ENCODE peak calls at places on chromosomes 5 and 9, in four cellular contexts. Z is stomach; L is CD8-positive, alpha-beta T cell; V is aorta. G is an unnamed sample.

GRCh38 chr9:83430681-83431080 is 107.5 kb downstream of the FRMD3 start:
- DNase-seq in L (no peak), V (no peak), Z (no peak), G (no peak)

GRCh38 chr5:50595199-50595598 is 71.2 kb upstream of the PARP8 start:
- DNase-seq in Z (no peak), V (no peak), L (no peak), G (no peak)

GRCh38 chr5:111004291-111004690 is 67.2 kb upstream of the TSLP start:
- DNase-seq in V (no peak), L (no peak), Z (no peak), G (no peak)

GRCh38 chr5:150529147-150529546 is 21.2 kb downstream of the NDST1 start:
- DNase-seq in Z (no peak), L (no peak), V (no peak), G (no peak)

GRCh38 chr9:107638496-107638895 is 148.9 kb upstream of the KLF4 start:
- DNase-seq in V (no peak), L (no peak), Z (no peak), G (no peak)

GRCh38 chr5:8227114-8227513 is 358.2 kb downstream of the MTRR start:
- DNase-seq in L (no peak), V (no peak), Z (no peak), G (no peak)

GRCh38 chr9:113541019-113541900 is 77.7 kb downstream of the RGS3 start:
- DNase-seq in V (no peak), L (no peak), Z (peak; percentile 69), G (no peak)

GRCh38 chr5:154461531-154461930 is 15.7 kb downstream of the SAP30L start:
- DNase-seq in Z (no peak), V (no peak), L (no peak), G (no peak)

GRCh38 chr9:133733074-133733408 is 5.1 kb downstream of the SARDH start:
- DNase-seq in L (no peak), Z (peak; percentile 21), V (no peak), G (no peak)

GRCh38 chr9:6566409-6567139 is 79.0 kb downstream of the GLDC start:
- DNase-seq in V (peak; percentile 82), Z (no peak), L (no peak), G (peak; percentile 32)

GRCh38 chr9:6632516-6633328 is 12.8 kb downstream of the GLDC start:
- DNase-seq in L (no peak), V (no peak), Z (no peak), G (peak; percentile 85)

GRCh38 chr5:143890475-143890874 is 78.5 kb downstream of the HMHB1 start:
- DNase-seq in L (no peak), V (no peak), Z (no peak), G (no peak)
- H3K4me3 ChIP-seq in L (no peak overlapping the region), V (no peak overlapping the region), Z (no peak overlapping the region), G (no peak overlapping the region)

DNA sequence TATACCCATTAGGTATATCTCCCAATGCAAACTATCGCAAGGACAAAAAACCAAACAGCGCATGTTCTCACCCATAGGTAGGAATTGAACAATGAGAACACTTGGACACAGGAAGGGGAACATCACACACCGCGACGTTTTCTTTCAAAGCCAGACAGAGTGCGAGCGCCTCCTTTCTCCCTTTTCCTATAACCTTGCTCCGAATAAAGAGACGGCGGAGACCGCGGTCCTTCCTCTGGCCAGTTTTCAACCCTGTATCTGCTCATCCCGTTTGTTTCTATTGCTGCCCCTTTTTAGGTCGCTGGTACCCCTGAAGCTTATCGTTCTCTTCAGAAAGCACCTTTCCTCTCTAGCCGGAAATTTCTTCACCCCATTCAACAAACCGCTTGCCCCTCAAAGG is 1.3 kb downstream of the LVRN start:
- DNase-seq in L (no peak), Z (no peak), V (no peak), G (no peak)
- H3K4me3 ChIP-seq in L (no peak overlapping the region), Z (no peak overlapping the region), V (no peak overlapping the region), G (no peak overlapping the region)

DNA sequence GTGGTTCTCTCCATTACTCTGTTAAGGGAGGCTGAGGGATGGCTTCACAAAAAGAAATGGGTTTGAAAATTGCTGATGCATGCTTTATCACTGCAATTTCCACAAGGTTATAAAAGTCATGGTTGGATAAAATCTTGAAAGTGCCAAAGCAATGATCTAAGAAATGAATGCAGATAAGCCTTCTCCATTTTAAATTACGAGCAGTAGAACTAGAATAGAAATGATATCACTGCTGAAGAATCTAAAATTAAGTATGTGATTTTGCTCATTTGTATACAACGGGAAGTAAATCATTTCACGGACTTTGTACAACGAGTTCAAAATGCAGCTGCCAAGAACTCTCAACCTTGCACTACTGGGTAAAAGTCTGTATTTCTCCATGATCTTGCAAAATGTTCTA is 299.0 kb downstream of the PRELID2 start:
- DNase-seq in L (no peak), V (no peak), Z (no peak), G (no peak)
- H3K4me3 ChIP-seq in L (no peak overlapping the region), V (no peak overlapping the region), Z (no peak overlapping the region), G (no peak overlapping the region)

DNA sequence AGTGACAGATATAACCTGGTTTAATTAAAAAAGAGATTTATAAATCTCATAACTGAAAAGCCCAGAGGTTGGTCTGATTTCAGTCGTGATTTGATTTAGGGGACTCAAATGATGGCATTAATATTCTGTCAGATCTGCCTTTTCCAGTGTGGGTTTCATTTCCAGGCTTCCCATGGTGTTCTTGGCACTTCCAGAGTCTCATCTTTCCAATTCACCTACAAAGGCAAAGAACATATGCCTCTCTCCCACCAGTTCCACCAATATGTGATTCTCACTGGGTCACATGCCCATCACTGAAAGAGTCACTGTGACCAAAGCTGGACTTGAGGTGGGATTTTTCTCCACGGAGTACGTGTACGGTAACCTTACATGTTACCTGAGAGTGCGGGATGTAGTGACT is 137.4 kb upstream of the IL12B start:
- DNase-seq in V (no peak), L (no peak), Z (no peak), G (no peak)
- H3K4me3 ChIP-seq in V (no peak overlapping the region), L (no peak overlapping the region), Z (no peak overlapping the region), G (no peak overlapping the region)

GRCh38 chr9:115597330-115597729 is 479.4 kb upstream of the TNC start:
- DNase-seq in L (no peak), Z (no peak), V (no peak), G (no peak)

GRCh38 chr9:115594551-115594950 is 476.6 kb upstream of the TNC start:
- DNase-seq in V (no peak), Z (no peak), L (no peak), G (no peak)

GRCh38 chr9:115593587-115594091 is 475.7 kb upstream of the TNC start:
- DNase-seq in Z (no peak), L (no peak), V (no peak), G (no peak)

GRCh38 chr9:115595951-115596742 is 478.2 kb upstream of the TNC start:
- DNase-seq in L (no peak), V (no peak), Z (no peak), G (no peak)

GRCh38 chr9:115596743-115597080 is 478.8 kb upstream of the TNC start:
- DNase-seq in Z (no peak), V (no peak), L (no peak), G (no peak)
- H3K4me3 ChIP-seq in Z (no peak overlapping the region), V (no peak overlapping the region), L (no peak overlapping the region), G (no peak overlapping the region)

DNA sequence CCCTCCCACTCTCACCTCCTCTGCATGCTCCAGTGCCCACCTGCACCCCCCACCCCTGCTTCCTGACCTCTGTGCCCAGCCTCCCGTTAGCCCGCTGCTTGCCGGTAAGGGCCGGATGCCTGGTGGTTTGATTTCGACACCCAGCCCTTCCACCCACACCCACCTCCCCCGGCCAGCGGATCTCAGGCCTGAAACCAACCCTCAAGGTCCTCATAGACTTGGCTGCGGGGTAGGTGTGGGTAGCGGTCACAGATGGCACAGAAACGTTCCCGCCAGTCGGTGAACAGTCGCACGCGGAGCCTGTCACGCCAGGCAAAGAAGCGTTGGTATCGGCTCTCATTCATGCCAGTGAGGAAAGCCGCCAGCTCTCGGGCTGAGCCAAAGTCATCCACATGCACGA is 1.4 kb downstream of the FUT7 start:
- DNase-seq in Z (peak; percentile 39), L (no peak), V (no peak), G (peak; percentile 81)
- H3K4me3 ChIP-seq in Z (peak overlapping the region; percentile 69), L (peak overlapping the region; percentile 70), V (no peak overlapping the region), G (peak overlapping the region; percentile 51)

GRCh38 chr5:69491838-69492390 is 676 bp upstream of the OCLN start:
- DNase-seq in V (no peak), Z (no peak), L (no peak), G (no peak)

GRCh38 chr5:69492391-69493234 is at the start of gene OCLN:
- DNase-seq in L (no peak), Z (peak; percentile 86), V (no peak), G (peak; percentile 81)

GRCh38 chr5:69491027-69491426 is 1.6 kb upstream of the OCLN start:
- DNase-seq in L (no peak), V (no peak), Z (no peak), G (no peak)

GRCh38 chr5:69485471-69485870 is 7.1 kb upstream of the OCLN start:
- DNase-seq in L (no peak), Z (no peak), V (no peak), G (no peak)

GRCh38 chr5:69489246-69489645 is 3.3 kb upstream of the OCLN start:
- DNase-seq in Z (no peak), V (no peak), L (no peak), G (no peak)
- H3K4me3 ChIP-seq in Z (no peak overlapping the region), V (no peak overlapping the region), L (no peak overlapping the region), G (no peak overlapping the region)

GRCh38 chr5:135054546-135054945 is 20.5 kb upstream of the PITX1 start:
- DNase-seq in V (no peak), Z (no peak), L (no peak), G (no peak)
- H3K4me3 ChIP-seq in V (no peak overlapping the region), Z (no peak overlapping the region), L (no peak overlapping the region), G (no peak overlapping the region)

DNA sequence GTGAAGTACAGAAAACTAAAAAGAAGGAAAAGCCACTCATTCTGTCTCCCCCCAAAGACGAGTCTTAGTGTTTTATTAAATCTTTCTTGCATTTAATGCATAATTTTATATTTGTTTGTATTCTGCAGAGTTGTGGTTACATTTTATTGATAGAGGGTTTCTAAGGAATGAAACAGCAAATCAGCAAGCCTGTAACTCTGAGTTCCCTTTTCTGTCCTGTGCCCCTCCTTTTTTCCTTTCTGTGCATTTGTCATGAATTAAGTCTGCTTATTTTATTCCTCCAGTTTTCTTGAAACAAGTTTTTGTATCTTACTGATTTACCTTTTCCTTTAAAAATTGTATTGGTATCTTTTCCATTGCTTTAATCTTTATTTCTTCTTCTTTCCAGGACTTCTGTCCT is 132.8 kb downstream of the MUSK start:
- DNase-seq in Z (no peak), L (no peak), V (no peak), G (no peak)
- H3K4me3 ChIP-seq in Z (no peak overlapping the region), L (no peak overlapping the region), V (no peak overlapping the region), G (no peak overlapping the region)

G was measured in GM06990.